ENCODE peak calls at places on chromosomes 7 and 10, in nine cellular contexts. I is pancreas; Z is nephron progenitor cell; Y is right atrium auricular region; T is substantia nigra; A is effector memory CD4-positive, alpha-beta T cell; C is NCI-H2107; H is hypothalamus; F is naive thymus-derived CD8-positive, alpha-beta T cell. B is an unnamed sample.

GRCh38 chr7:30726296-30727006 is 25.5 kb upstream of the INMT start:
- DNase-seq in I (no peak), Z (no peak), Y (no peak), T (no peak), A (no peak), C (no peak), H (no peak), F (peak), B (no peak)

GRCh38 chr10:124168991-124169826 is 75.8 kb upstream of the CHST15 start:
- DNase-seq in I (no peak), Z (no peak), Y (peak), T (no peak), A (no peak), C (no peak), H (no peak), F (peak), B (no peak)

GRCh38 chr7:8386926-8387550 is 46.4 kb upstream of the NXPH1 start:
- DNase-seq in I (no peak), Z (no peak), Y (no peak), T (no peak), A (no peak), C (no peak), H (no peak), F (no peak), B (no peak)

GRCh38 chr10:22615819-22616499 is 98.4 kb downstream of the PIP4K2A start:
- DNase-seq in I (peak), Z (no peak), Y (no peak), T (peak), A (peak), C (no peak), H (peak), F (no peak), B (peak)

GRCh38 chr10:21927601-21928000 is 75.9 kb downstream of the DNAJC1 start:
- DNase-seq in I (no peak), Z (no peak), Y (no peak), T (no peak), A (no peak), C (no peak), H (no peak), F (no peak), B (no peak)

GRCh38 chr7:147279951-147280350 is 1163.3 kb downstream of the CNTNAP2 start:
- DNase-seq in I (no peak), Z (no peak), Y (no peak), T (no peak), A (no peak), C (no peak), H (no peak), F (no peak), B (no peak)

GRCh38 chr10:86284355-86285105 is 82.1 kb downstream of the GRID1 start:
- DNase-seq in I (no peak), Z (no peak), Y (peak), T (no peak), A (no peak), C (no peak), H (no peak), F (no peak), B (no peak)

GRCh38 chr7:79713281-79713680 is 259.8 kb upstream of the MAGI2 start:
- DNase-seq in I (no peak), Z (no peak), Y (no peak), T (no peak), A (no peak), C (no peak), H (no peak), F (no peak), B (no peak)

GRCh38 chr10:45488365-45488764 is 114.3 kb downstream of the ALOX5 start:
- DNase-seq in I (no peak), Z (no peak), Y (no peak), T (no peak), A (no peak), C (no peak), H (no peak), F (no peak), B (no peak)

GRCh38 chr7:148967032-148967372 is 61.3 kb downstream of the PDIA4 start:
- DNase-seq in I (no peak), Z (no peak), Y (no peak), T (no peak), A (no peak), C (no peak), H (no peak), F (no peak), B (no peak)

GRCh38 chr7:14871880-14872279 is 30.7 kb downstream of the DGKB start:
- DNase-seq in I (no peak), Z (no peak), Y (no peak), T (no peak), A (no peak), C (no peak), H (no peak), F (no peak), B (no peak)

GRCh38 chr7:28272461-28272877 is 91.9 kb upstream of the JAZF1 start:
- DNase-seq in I (no peak), Z (peak), Y (no peak), T (peak), A (no peak), C (no peak), H (peak), F (no peak), B (no peak)

GRCh38 chr7:3201306-3201705 is 99.7 kb upstream of the SDK1 start:
- DNase-seq in I (no peak), Z (no peak), Y (no peak), T (no peak), A (no peak), C (no peak), H (no peak), F (no peak), B (no peak)

GRCh38 chr10:121608669-121609190 is 10.5 kb upstream of the FGFR2 start:
- DNase-seq in I (peak), Z (peak), Y (no peak), T (peak), A (no peak), C (no peak), H (no peak), F (no peak), B (peak)

GRCh38 chr7:109213081-109213480 is 643.4 kb downstream of the DNAJB9 start:
- DNase-seq in I (no peak), Z (no peak), Y (no peak), T (no peak), A (no peak), C (no peak), H (no peak), F (no peak), B (no peak)

GRCh38 chr10:108545921-108546320 is 1377.4 kb downstream of the XPNPEP1 start:
- DNase-seq in I (no peak), Z (no peak), Y (no peak), T (no peak), A (no peak), C (no peak), H (no peak), F (no peak), B (peak)

GRCh38 chr10:99779335-99779734 is 3.1 kb upstream of the ABCC2 start:
- DNase-seq in I (no peak), Z (no peak), Y (no peak), T (no peak), A (no peak), C (no peak), H (no peak), F (no peak), B (no peak)

GRCh38 chr10:112605063-112605462 is 158.0 kb downstream of the VTI1A start:
- DNase-seq in I (no peak), Z (no peak), Y (no peak), T (no peak), A (no peak), C (no peak), H (no peak), F (no peak), B (no peak)

GRCh38 chr10:72682626-72683025 is 9.3 kb upstream of the MCU start:
- DNase-seq in I (no peak), Z (no peak), Y (no peak), T (no peak), A (no peak), C (no peak), H (no peak), F (no peak), B (no peak)

B was measured in MM.1S.